ENCODE peak calls at places on chromosomes 7 and 10, in five cellular contexts. X, S, M, Y and R are unnamed samples. For H3K4me1, the result is how much of the 10 kb centered on the place peaks cover.

GRCh38 chr10:63608511-63608910 is 87.3 kb downstream of the REEP3 start:
- DNase-seq in M (no peak), X (no peak), Y (no peak), S (no peak), R (no peak)

GRCh38 chr7:32158076-32158475 is 87.9 kb upstream of the PDE1C start:
- DNase-seq in X (no peak), M (no peak), S (no peak), Y (no peak), R (no peak)

GRCh38 chr10:12351447-12351846 is 2.1 kb downstream of the CAMK1D start:
- DNase-seq in X (no peak), S (no peak), M (no peak), Y (no peak), R (no peak)

GRCh38 chr10:89738551-89739209 is 37.3 kb downstream of the KIF20B start:
- DNase-seq in Y (no peak), M (no peak), X (no peak), S (no peak), R (peak)

GRCh38 chr10:70478191-70479160 is at the start of gene PALD1:
- DNase-seq in M (peak), S (peak), X (peak), Y (no peak), R (no peak)

GRCh38 chr10:78505657-78506056 is 472.0 kb downstream of the RPS24 start:
- DNase-seq in S (no peak), Y (no peak), M (no peak), X (no peak), R (no peak)

GRCh38 chr7:149724661-149725425 is 48.5 kb downstream of the ZNF467 start:
- DNase-seq in S (no peak), Y (no peak), X (no peak), M (no peak), R (no peak)

GRCh38 chr7:90857595-90857994 is 261.5 kb downstream of the CDK14 start:
- DNase-seq in M (no peak), X (no peak), S (no peak), Y (no peak), R (no peak)

GRCh38 chr10:125162181-125162906 is 2.0 kb upstream of the CTBP2 start:
- DNase-seq in M (peak), X (peak), S (no peak), Y (no peak), R (no peak)

GRCh38 chr10:71404510-71405295 is 8.0 kb downstream of the CDH23 start:
- DNase-seq in X (no peak), Y (no peak), S (no peak), M (no peak), R (no peak)

GRCh38 chr10:88728107-88728763 is 22.2 kb downstream of the LIPK start:
- DNase-seq in M (no peak), Y (peak), S (no peak), X (peak), R (no peak)

GRCh38 chr10:92848037-92848440 is 281 bp upstream of the EXOC6 start:
- DNase-seq in S (no peak), Y (no peak), M (no peak), X (no peak), R (no peak)

GRCh38 chr10:117264776-117265175 is 23.9 kb downstream of the SLC18A2 start:
- DNase-seq in Y (peak), M (peak), S (no peak), X (no peak), R (no peak)

GRCh38 chr7:157905740-157906461 is 569.1 kb downstream of the DNAJB6 start:
- DNase-seq in Y (no peak), S (no peak), M (no peak), X (no peak), R (no peak)

GRCh38 chr7:28629216-28629848 is 217.0 kb downstream of the CREB5 start:
- DNase-seq in S (peak), Y (no peak), X (no peak), M (no peak), R (no peak)

GRCh38 chr10:33215154-33215553 is 119.3 kb downstream of the NRP1 start:
- DNase-seq in M (no peak), X (no peak), S (no peak), Y (no peak), R (no peak)

GRCh38 chr7:324011-324410 is 34.0 kb downstream of the FOXL3 start:
- DNase-seq in S (no peak), M (no peak), X (no peak), Y (no peak), R (no peak)

GRCh38 chr10:63976538-63976937 is 455.3 kb downstream of the REEP3 start:
- DNase-seq in M (peak), X (peak), S (no peak), Y (peak), R (no peak)

GRCh38 chr10:66457629-66458028 is 468.2 kb upstream of the LRRTM3 start:
- DNase-seq in X (no peak), M (no peak), S (no peak), Y (no peak), R (no peak)

GRCh38 chr7:47045592-47045991 is 536.3 kb downstream of the TNS3 start:
- DNase-seq in M (no peak), X (no peak), Y (no peak), S (no peak), R (no peak)

GRCh38 chr7:11742496-11742895 is 89.5 kb downstream of the THSD7A start:
- DNase-seq in S (no peak), M (no peak), X (no peak), Y (no peak), R (no peak)

GRCh38 chr10:60732240-60733188 is 45.8 kb upstream of the CDK1 start:
- DNase-seq in Y (no peak), S (peak), M (peak), X (no peak), R (peak)

GRCh38 chr7:91212592-91212991 is 51.6 kb upstream of the FZD1 start:
- DNase-seq in X (no peak), S (no peak), Y (no peak), M (no peak), R (no peak)

GRCh38 chr10:17001961-17002749 is 127.5 kb downstream of the CUBN start:
- DNase-seq in S (peak), M (peak), X (no peak), Y (no peak), R (no peak)

GRCh38 chr10:129552119-129552518 is 85.1 kb downstream of the MGMT start:
- DNase-seq in M (no peak), Y (no peak), X (no peak), S (no peak), R (no peak)

GRCh38 chr7:64888561-64888900 is 14.5 kb upstream of the ZNF273 start:
- DNase-seq in S (no peak), Y (no peak), M (no peak), X (no peak), R (no peak)

GRCh38 chr10:95263864-95264226 is 27.0 kb downstream of the PDLIM1 start:
- DNase-seq in Y (no peak), M (no peak), X (no peak), S (no peak), R (no peak)

GRCh38 chr7:81789406-81790139 is 19.7 kb upstream of the HGF start:
- DNase-seq in X (no peak), M (no peak), Y (no peak), S (no peak), R (no peak)

GRCh38 chr7:20831451-20831850 is 44.8 kb upstream of the SP8 start:
- DNase-seq in X (no peak), M (no peak), Y (no peak), S (no peak), R (no peak)

GRCh38 chr10:110786172-110786571 is 85.6 kb upstream of the PDCD4 start:
- DNase-seq in S (no peak), X (no peak), Y (no peak), M (no peak), R (no peak)

GRCh38 chr10:116704926-116705325 is 37.4 kb downstream of the HSPA12A start:
- DNase-seq in Y (no peak), X (no peak), S (no peak), M (no peak), R (no peak)

GRCh38 chr10:132965411-132966057 is 23.2 kb upstream of the CFAP46 start:
- DNase-seq in Y (no peak), X (no peak), S (peak), M (no peak), R (no peak)

GRCh38 chr7:12943781-12944180 is 256.3 kb downstream of the ARL4A start:
- DNase-seq in S (no peak), M (no peak), X (no peak), Y (peak), R (no peak)

GRCh38 chr10:96947036-96947435 is 114.9 kb downstream of the LCOR start:
- DNase-seq in Y (no peak), S (no peak), M (no peak), X (no peak), R (no peak)

GRCh38 chr10:94397549-94398370 is 4.6 kb upstream of the TBC1D12 start:
- DNase-seq in X (no peak), S (no peak), Y (peak), M (no peak), R (no peak)

GRCh38 chr10:117830832-117831231 is 215.9 kb downstream of the RAB11FIP2 start:
- DNase-seq in M (no peak), X (no peak), Y (no peak), S (no peak), R (peak)

GRCh38 chr7:18902892-18903291 is 214.5 kb downstream of the TWIST1 start:
- DNase-seq in S (no peak), Y (no peak), M (no peak), X (no peak), R (no peak)

GRCh38 chr7:18901881-18902280 is 215.6 kb downstream of the TWIST1 start:
- DNase-seq in Y (no peak), M (no peak), S (no peak), X (no peak), R (no peak)

GRCh38 chr7:18900236-18900635 is 217.2 kb downstream of the TWIST1 start:
- DNase-seq in X (no peak), S (no peak), Y (no peak), M (no peak), R (no peak)

GRCh38 chr7:18901351-18901750 is 216.1 kb downstream of the TWIST1 start:
- DNase-seq in Y (no peak), X (no peak), S (no peak), M (no peak), R (no peak)

DNA sequence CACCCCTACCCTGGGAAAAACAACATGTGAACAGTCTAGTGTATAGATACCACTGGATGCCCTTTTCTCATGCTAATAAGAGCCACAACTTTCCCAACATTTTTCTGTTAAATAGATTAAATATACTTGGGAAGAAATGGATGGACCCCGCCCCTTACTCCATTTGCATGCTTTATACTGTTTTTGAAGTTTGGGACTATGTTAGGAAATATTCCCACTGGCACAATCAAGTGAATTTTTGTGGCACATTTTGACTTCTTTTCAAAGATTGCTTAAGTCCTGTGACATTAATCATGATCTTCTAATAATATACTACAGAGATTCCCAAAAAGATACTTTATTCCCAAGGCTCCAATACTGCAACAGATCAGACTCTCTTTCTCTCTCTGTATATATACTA is 216.6 kb downstream of the TWIST1 start:
- DNase-seq in S (no peak), X (no peak), Y (no peak), M (no peak), R (no peak)
- H3K4me3 ChIP-seq in S (no peak), X (no peak), Y (no peak), M (no peak), R (no peak)

GRCh38 chr10:1048349-1048731 is 579 bp downstream of the IDI1 start:
- DNase-seq in M (no peak), S (peak), Y (peak), X (peak), R (peak)

GRCh38 chr10:1048732-1049424 is at the start of gene IDI1:
- DNase-seq in Y (peak), S (peak), X (peak), M (peak), R (peak)

GRCh38 chr10:1049425-1049958 is 573 bp upstream of the IDI1 start:
- DNase-seq in M (no peak), Y (peak), X (no peak), S (no peak), R (no peak)

GRCh38 chr10:1050555-1050954 is 1.6 kb upstream of the IDI1 start:
- DNase-seq in M (no peak), X (no peak), S (no peak), Y (peak), R (peak)

DNA sequence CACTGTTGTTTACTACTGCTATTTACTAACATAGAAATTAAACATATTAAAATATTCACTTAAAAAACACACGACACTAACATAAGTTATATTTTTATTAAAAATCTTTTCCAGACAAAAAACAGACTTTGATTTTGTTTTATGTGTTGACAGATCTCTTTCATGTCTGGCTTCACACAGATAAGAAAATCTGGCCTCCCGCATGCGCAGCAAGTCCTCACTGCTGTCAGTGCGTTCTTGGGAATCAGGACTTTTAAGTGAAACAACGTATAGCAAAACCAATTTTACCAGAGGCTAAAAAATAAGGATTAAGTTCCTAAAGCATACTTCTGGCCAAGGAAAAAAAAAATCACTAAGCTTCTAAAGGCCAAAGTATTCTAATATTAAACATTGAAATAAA is 1.2 kb upstream of the IDI1 start:
- DNase-seq in Y (peak), M (no peak), S (no peak), X (no peak), R (no peak)
- H3K4me1 ChIP-seq in Y (half or more), M (under half), S (under half), X (under half), R (half or more)

DNA sequence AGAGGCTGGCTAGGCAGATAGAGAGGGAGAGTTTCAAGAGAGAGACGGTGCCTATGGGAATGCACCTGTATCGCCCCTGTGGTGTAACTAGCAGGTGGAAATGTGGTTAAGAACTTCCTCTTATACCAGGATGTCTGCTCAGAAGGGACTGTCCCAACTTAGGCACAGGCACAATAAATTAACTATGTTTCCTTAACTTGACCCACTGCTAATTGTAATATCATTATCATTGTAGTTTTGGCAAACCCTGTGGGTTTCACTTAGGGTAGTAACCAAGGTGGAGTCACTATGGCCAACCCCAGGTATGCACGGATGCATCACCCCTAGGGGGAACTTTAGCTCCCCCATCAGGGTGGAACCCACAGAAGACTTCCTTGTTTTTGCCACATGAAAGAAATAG is 455.7 kb downstream of the DGKB start:
- DNase-seq in Y (no peak), M (no peak), S (no peak), X (no peak), R (no peak)
- H3K27ac ChIP-seq in Y (no peak), M (no peak), S (no peak), X (no peak), R (no peak)

GRCh38 chr7:92925876-92926696 is 89.7 kb upstream of the CDK6 start:
- DNase-seq in S (no peak), Y (peak), X (no peak), M (no peak), R (no peak)
- H3K4me3 ChIP-seq in S (no peak), Y (peak), X (no peak), M (no peak), R (no peak)

GRCh38 chr10:103082683-103083082 is 110.4 kb downstream of the NT5C2 start:
- DNase-seq in Y (no peak), X (no peak), M (no peak), S (no peak), R (no peak)
- H3K4me1 ChIP-seq in Y (half or more), X (under half), M (under half), S (under half), R (under half)

GRCh38 chr10:5860039-5860438 is 29.7 kb downstream of the ANKRD16 start:
- DNase-seq in X (no peak), Y (no peak), M (no peak), S (no peak), R (no peak)

GRCh38 chr10:5854178-5854570 is 35.5 kb downstream of the ANKRD16 start:
- DNase-seq in M (no peak), Y (no peak), S (no peak), X (no peak), R (no peak)

GRCh38 chr10:5856701-5857004 is 33.0 kb downstream of the ANKRD16 start:
- DNase-seq in M (no peak), S (no peak), Y (no peak), X (no peak), R (no peak)

GRCh38 chr10:5858811-5859210 is 30.9 kb downstream of the ANKRD16 start:
- DNase-seq in Y (no peak), S (no peak), X (peak), M (no peak), R (no peak)

DNA sequence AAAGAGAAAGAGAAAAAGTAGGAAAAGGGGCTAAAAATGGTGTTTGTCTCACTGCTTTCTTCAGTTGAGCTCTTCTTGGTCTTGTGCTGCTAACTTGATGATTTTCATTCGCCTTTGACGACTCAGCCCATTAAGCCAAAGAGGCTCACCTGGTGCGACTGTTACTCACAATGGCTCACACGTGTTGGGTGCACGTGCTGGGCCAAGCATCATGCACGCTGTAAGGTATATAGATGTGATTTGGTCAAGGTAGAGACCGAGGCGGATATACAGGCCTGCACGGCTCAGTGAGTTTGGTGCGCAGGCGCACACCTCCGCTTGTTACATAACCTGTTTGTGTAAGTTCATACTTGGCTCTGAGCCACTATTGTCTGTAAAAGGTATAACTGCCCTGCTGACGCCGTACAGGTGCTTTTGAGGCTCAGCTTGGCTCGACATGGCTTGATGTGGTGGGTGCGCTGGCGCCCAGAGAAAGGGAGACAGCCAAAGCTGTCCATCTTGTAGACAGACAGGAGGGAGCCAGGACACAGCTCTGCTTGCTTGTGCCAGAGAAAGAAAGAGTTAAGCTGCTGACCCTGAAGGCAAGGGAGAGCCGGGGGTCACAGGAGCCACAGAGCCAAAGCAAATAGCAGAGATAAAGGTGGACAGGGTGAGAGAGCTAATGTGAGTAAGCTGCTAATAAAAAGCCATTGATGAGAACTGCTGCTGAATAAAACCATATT is 33.6 kb downstream of the ANKRD16 start:
- DNase-seq in X (no peak), Y (peak), M (no peak), S (no peak), R (no peak)
- H3K27ac ChIP-seq in X (no peak), Y (peak), M (no peak), S (no peak), R (no peak)

GRCh38 chr10:122165914-122166313 is 105.2 kb upstream of the BTBD16 start:
- DNase-seq in X (no peak), Y (no peak), S (no peak), M (no peak), R (no peak)

GRCh38 chr10:122163182-122164027 is 107.7 kb upstream of the BTBD16 start:
- DNase-seq in Y (no peak), X (no peak), S (no peak), M (no peak), R (no peak)

GRCh38 chr10:122164815-122165491 is 106.1 kb upstream of the BTBD16 start:
- DNase-seq in X (no peak), S (no peak), M (no peak), Y (peak), R (no peak)

GRCh38 chr10:122164028-122164601 is 107.0 kb upstream of the BTBD16 start:
- DNase-seq in S (no peak), Y (no peak), M (no peak), X (no peak), R (no peak)

GRCh38 chr10:122165492-122165832 is 105.6 kb upstream of the BTBD16 start:
- DNase-seq in X (no peak), M (no peak), S (no peak), Y (no peak), R (no peak)
- H3K4me3 ChIP-seq in X (no peak), M (no peak), S (no peak), Y (no peak), R (no peak)

DNA sequence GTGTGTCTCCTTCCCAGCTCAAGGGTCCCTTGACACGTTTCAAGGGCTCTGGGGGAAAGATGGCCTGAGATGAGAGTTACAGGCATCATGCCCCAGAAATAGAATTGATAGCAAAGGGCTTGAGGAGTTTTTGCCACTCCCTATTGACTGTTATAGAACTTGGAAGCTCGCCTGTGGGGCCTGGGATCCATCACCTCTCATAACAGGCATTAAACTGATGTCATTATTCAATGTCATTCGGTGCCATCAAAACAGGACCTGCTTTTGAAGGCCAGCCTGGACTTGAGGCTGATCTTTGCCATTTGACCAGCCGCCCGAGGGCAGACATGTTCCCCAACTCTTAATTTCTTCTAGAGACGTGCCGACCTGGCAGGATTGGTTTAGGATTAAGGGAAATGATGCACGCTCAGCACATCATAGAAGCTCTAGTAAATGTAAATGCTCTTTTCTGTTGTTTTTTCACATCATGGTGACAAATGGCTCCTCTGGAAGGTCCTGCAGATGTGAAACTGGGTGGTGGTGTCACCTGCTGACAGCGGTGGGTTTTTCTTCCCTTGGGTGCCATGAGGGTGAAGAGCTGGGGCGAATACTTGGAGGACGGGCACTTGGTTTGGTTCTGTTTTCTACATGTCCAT is 16.7 kb upstream of the KLF6 start:
- DNase-seq in S (no peak), X (no peak), Y (no peak), M (no peak), R (no peak)
- H3K4me1 ChIP-seq in S (under half), X (under half), Y (under half), M (under half), R (under half)